ENCODE peak calls at places on chromosomes 11 and 22, in seven cellular contexts. B is activated CD8-positive, alpha-beta T cell treated with anti-CD3 and anti-CD28 coated beads for 36 hours; W is AG09319; F is adrenal gland; S is GM20000; U is MCF 10A; L is bronchial epithelial cell. P is an unnamed sample.
A peak's percentile ranks its signal among the peaks of the same experiment; 100 is the strongest.

GRCh38 chr11:134880788-134881187 is 468.7 kb upstream of the B3GAT1 start:
- DNase-seq in U (no peak), W (no peak), S (no peak), L (no peak), F (no peak), B (no peak), P (no peak)

GRCh38 chr11:3001496-3001895 is 9.4 kb upstream of the NAP1L4 start:
- DNase-seq in B (no peak), L (no peak), W (no peak), U (no peak), F (no peak), S (no peak), P (no peak)

GRCh38 chr11:7575841-7576451 is 62.1 kb downstream of the PPFIBP2 start:
- DNase-seq in L (peak; percentile 44), B (peak; percentile 25), F (no peak), U (peak; percentile 59), W (no peak), S (no peak), P (peak; percentile 36)

GRCh38 chr11:59206635-59207034 is 6.1 kb downstream of the MPEG1 start:
- DNase-seq in B (peak; percentile 19), W (no peak), L (peak; percentile 38), F (peak; percentile 60), U (peak; percentile 60), S (no peak), P (no peak)

GRCh38 chr22:24138649-24139420 is 42.5 kb upstream of the SUSD2 start:
- DNase-seq in L (no peak), B (no peak), S (no peak), F (no peak), U (no peak), W (no peak), P (no peak)

GRCh38 chr11:134395002-134395401 is 17.0 kb downstream of the B3GAT1 start:
- DNase-seq in S (no peak), U (no peak), B (no peak), F (no peak), W (no peak), L (no peak), P (no peak)

GRCh38 chr11:57798905-57799559 is 37.4 kb downstream of the CTNND1 start:
- DNase-seq in S (no peak), F (peak; percentile 33), L (peak; percentile 99), U (peak; percentile 87), B (no peak), W (peak; percentile 81), P (no peak)

GRCh38 chr11:57233702-57234101 is 3.3 kb downstream of the APLNR start:
- DNase-seq in B (no peak), W (no peak), S (no peak), L (no peak), F (no peak), U (no peak), P (no peak)

GRCh38 chr22:43440556-43440955 is 28.7 kb downstream of the MPPED1 start:
- DNase-seq in B (no peak), W (no peak), L (no peak), S (no peak), U (no peak), F (no peak), P (no peak)

GRCh38 chr22:33658775-33659174 is 261.5 kb downstream of the LARGE1 start:
- DNase-seq in W (no peak), U (no peak), F (peak; percentile 49), S (no peak), L (no peak), B (no peak), P (no peak)

GRCh38 chr11:133598879-133599278 is 66.6 kb upstream of the OPCML start:
- DNase-seq in W (no peak), F (no peak), U (no peak), S (no peak), L (no peak), B (no peak), P (no peak)

GRCh38 chr22:35472488-35472887 is 68.1 kb upstream of the RASD2 start:
- DNase-seq in B (no peak), U (no peak), S (no peak), W (no peak), F (no peak), L (no peak), P (no peak)

GRCh38 chr11:363948-364761 is 5.1 kb upstream of the B4GALNT4 start:
- DNase-seq in B (peak; percentile 72), U (peak; percentile 88), S (peak; percentile 57), L (peak; percentile 77), F (peak; percentile 29), W (no peak), P (peak; percentile 61)

GRCh38 chr11:27282141-27282590 is 80.8 kb downstream of the CCDC34 start:
- DNase-seq in S (no peak), B (no peak), U (peak; percentile 55), W (peak; percentile 95), F (peak; percentile 74), L (no peak), P (no peak)

GRCh38 chr11:116180806-116181600 is 591.8 kb downstream of the BUD13 start:
- DNase-seq in W (no peak), F (no peak), S (no peak), U (no peak), B (no peak), L (no peak), P (no peak)

GRCh38 chr11:129382583-129382982 is 6.9 kb downstream of the BARX2 start:
- DNase-seq in W (no peak), S (no peak), B (no peak), U (no peak), F (no peak), L (no peak), P (no peak)

GRCh38 chr11:46369458-46370152 is 11.9 kb upstream of the MDK start:
- DNase-seq in F (peak; percentile 56), W (no peak), B (peak; percentile 75), L (no peak), S (peak; percentile 81), U (peak; percentile 59), P (peak; percentile 84)

GRCh38 chr11:17864478-17864941 is 129.9 kb downstream of the KCNC1 start:
- DNase-seq in W (no peak), S (no peak), B (peak; percentile 16), F (no peak), L (peak; percentile 32), U (peak; percentile 49), P (no peak)

GRCh38 chr11:68328374-68329091 is 16.1 kb downstream of the LRP5 start:
- DNase-seq in S (no peak), F (no peak), L (no peak), B (peak; percentile 62), W (no peak), U (no peak), P (no peak)

GRCh38 chr22:44992166-44992565 is 17.6 kb downstream of the PHF21B start:
- DNase-seq in L (no peak), U (no peak), B (no peak), S (no peak), W (no peak), F (no peak), P (no peak)

GRCh38 chr22:32050678-32051515 is 7.8 kb downstream of the SLC5A1 start:
- DNase-seq in B (peak; percentile 87), U (peak; percentile 97), F (peak; percentile 82), L (peak; percentile 97), W (peak; percentile 67), S (peak; percentile 51), P (peak; percentile 42)

DNA sequence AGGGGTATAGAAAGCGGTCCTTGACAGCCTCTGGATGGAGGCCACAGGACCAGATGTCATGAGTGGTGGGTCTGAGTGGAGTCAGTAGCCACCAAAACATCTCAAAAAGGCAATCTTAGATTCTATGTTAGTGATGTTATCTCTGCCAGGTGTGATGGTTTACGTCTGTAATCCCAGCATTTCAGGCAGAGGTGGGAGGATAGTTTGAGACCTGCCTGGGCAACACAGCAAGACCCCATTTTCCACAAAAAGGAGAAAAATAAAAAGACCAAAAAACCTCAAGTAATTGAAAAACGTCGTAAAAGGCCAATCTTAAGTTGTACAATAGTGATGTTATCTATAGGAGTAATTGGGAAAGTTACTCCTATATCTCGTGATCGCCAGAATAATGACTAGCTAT is 3.7 kb upstream of the MTCH2 start:
- DNase-seq in S (no peak), L (no peak), F (no peak), B (no peak), U (no peak), W (no peak), P (no peak)
- TF ChIP-seq CTCF in S (no peak), L (no peak), F (no peak), B (no peak), U (no peak), W (no peak), P (no peak)

DNA sequence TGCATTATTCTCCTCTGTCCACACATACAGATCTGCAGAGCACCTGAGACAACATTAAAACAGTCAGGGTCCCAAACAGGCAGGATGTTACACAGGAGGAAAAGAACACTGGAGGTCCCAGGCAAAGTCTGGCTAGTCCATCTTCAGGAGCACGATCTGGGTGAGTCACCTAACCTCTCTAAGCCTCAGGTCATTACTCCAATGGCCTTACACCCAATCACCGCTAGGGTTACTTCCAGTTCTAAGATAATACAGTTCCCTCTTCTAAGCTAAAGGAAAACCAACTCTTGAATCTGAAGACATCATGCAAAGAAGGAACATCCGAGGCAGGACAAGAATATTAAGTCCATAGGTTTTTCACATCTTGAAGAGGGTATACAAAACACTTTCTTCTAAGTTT is 24.5 kb downstream of the ASCC2 start:
- DNase-seq in W (no peak), F (no peak), S (no peak), L (peak; percentile 23), U (peak; percentile 75), B (no peak), P (no peak)
- TF ChIP-seq CTCF in W (no peak), F (peak; percentile 35), S (no peak), L (peak; percentile 19), U (no peak), B (no peak), P (no peak)

DNA sequence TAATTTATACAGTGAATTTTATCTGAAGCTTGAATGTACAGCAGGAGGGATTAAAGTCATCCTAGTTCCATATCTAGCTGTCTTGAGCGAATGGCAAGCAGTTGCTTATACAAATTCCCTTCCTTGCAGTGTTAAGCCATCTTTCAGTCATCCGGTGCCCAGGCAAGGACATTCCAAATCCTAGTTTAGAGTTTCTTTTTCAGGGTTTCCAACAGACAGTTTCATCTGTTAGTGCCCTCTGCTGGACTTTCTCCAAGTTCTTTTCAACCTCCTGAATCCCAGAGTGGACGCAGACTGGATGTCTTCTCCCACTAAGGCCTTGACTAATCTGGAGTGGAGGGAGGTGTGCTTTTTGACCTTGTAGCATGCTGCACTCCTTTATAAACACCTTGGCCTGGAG is 45.4 kb downstream of the GRAMD1B start:
- DNase-seq in S (no peak), W (no peak), F (no peak), L (no peak), B (no peak), U (peak; percentile 54), P (no peak)
- TF ChIP-seq CTCF in S (no peak), W (peak; percentile 18), F (peak; percentile 34), L (peak; percentile 24), B (no peak), U (peak; percentile 17), P (no peak)

DNA sequence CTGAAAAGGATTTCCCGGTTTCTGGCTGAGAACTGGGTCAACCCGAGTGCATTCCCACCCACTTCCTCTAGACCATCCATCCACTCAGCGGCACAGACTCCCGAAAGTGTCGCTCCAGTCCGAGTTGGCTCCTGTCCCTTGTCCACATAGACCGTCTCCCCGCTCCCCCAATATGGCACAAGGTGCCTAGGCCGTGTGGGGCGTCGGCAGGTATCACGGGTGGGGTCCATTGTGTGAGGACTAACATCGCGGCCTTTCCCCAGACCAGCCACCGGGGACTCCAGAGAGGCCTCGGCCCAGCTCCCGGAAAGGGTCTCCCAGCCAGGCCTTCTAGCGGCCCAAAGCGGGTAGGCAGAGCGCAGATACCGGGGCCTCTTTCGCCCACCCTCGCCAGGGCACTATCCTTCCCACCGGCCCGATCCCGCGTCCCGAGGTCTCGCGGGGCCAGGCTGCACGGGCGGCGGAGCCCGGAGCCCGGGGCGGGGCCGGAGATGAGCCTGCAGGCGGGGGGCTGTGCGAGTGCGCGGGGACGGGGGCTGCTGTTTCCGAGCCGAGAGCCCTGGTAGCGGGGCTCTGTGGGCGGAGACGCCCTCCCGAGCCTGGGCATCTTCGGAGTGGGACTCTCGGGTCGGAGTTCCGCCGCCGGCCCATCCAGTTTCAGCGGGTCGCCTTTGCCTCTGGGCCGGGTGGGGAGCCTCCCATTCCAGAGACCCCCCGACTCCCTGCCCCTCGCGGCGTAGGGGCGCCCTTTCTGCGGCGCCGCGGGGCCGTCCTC is 21.1 kb downstream of the SERPINH1 start:
- DNase-seq in U (no peak), F (peak; percentile 76), L (no peak), B (peak; percentile 79), W (no peak), S (peak; percentile 90), P (peak; percentile 83)
- TF ChIP-seq CTCF in U (peak; percentile 8), F (peak; percentile 40), L (no peak), B (no peak), W (peak; percentile 25), S (no peak), P (no peak)